ENCODE peak calls at places on chromosomes 12 and 14, in eight cellular contexts. U is NCI-H146; A is PC-3; M is lower leg skin; R is GM10248; J is frontal cortex; F is ACHN; B is activated naive CD8-positive, alpha-beta T cell treated with anti-CD3 and anti-CD28 coated beads, Interleukin-2, amount 50 U/mL, for 24 hours. W is an unnamed sample.

GRCh38 chr14:65333926-65334687 is 78.4 kb upstream of the FUT8 start:
- DNase-seq in J (no peak), R (no peak), F (no peak), M (peak; percentile 44), B (no peak), A (no peak), U (no peak), W (no peak)

GRCh38 chr14:74463697-74464096 is 29.4 kb downstream of the NPC2 start:
- DNase-seq in F (no peak), B (no peak), J (no peak), M (no peak), A (no peak), U (no peak), R (no peak), W (no peak)

GRCh38 chr14:53581497-53581896 is 375.1 kb downstream of the BMP4 start:
- DNase-seq in F (no peak), R (no peak), M (no peak), B (no peak), J (no peak), U (no peak), A (no peak), W (no peak)

GRCh38 chr14:78448483-78449094 is 278.4 kb downstream of the NRXN3 start:
- DNase-seq in J (peak; percentile 7), R (peak; percentile 67), B (peak; percentile 45), F (peak; percentile 45), U (peak; percentile 37), M (peak; percentile 16), A (peak; percentile 28), W (peak; percentile 11)

GRCh38 chr12:24728366-24728765 is 220.5 kb downstream of the BCAT1 start:
- DNase-seq in M (no peak), J (no peak), A (peak; percentile 11), R (peak; percentile 28), B (no peak), U (no peak), F (peak; percentile 57), W (no peak)

GRCh38 chr12:56591111-56591510 is 39.0 kb downstream of the BAZ2A start:
- DNase-seq in J (no peak), R (no peak), F (no peak), M (no peak), A (no peak), U (peak; percentile 91), B (no peak), W (no peak)

GRCh38 chr14:70640938-70641547 is 673 bp upstream of the TTC9 start:
- DNase-seq in U (peak; percentile 61), R (peak; percentile 72), F (peak; percentile 33), J (peak; percentile 32), M (no peak), B (peak; percentile 52), A (peak; percentile 69), W (peak; percentile 60)

GRCh38 chr12:42609605-42610004 is 20.1 kb upstream of the PRICKLE1 start:
- DNase-seq in J (no peak), A (peak; percentile 43), F (peak; percentile 28), U (no peak), R (no peak), M (no peak), B (no peak), W (no peak)

GRCh38 chr12:3777206-3777809 is 24.4 kb upstream of the CRACR2A start:
- DNase-seq in M (no peak), B (no peak), U (peak; percentile 68), J (no peak), R (peak; percentile 34), F (peak; percentile 69), A (peak; percentile 64), W (peak; percentile 20)

GRCh38 chr14:100902792-100903191 is 730 bp downstream of the RTL1 start:
- DNase-seq in B (no peak), J (no peak), A (no peak), M (no peak), F (no peak), U (no peak), R (no peak), W (no peak)

GRCh38 chr12:107251288-107251687 is 157.9 kb upstream of the CRY1 start:
- DNase-seq in M (no peak), J (no peak), B (no peak), A (no peak), F (no peak), U (no peak), R (no peak), W (no peak)

GRCh38 chr14:68476212-68476964 is 316.5 kb downstream of the ZFP36L1 start:
- DNase-seq in M (peak; percentile 86), A (peak; percentile 85), F (no peak), R (peak; percentile 54), B (no peak), U (no peak), J (no peak), W (peak; percentile 90)

GRCh38 chr12:132955094-132955932 is 793 bp downstream of the ZNF605 start:
- DNase-seq in B (peak; percentile 35), F (peak; percentile 8), M (no peak), J (peak; percentile 36), U (peak; percentile 41), A (peak; percentile 69), R (peak; percentile 52), W (peak; percentile 61)

GRCh38 chr12:29149691-29150382 is 759 bp downstream of the FAR2 start:
- DNase-seq in J (no peak), B (no peak), U (no peak), R (no peak), F (no peak), A (no peak), M (no peak), W (no peak)

GRCh38 chr12:28033538-28033915 is 61.0 kb upstream of the PTHLH start:
- DNase-seq in B (no peak), A (peak; percentile 96), F (no peak), J (no peak), U (no peak), R (no peak), M (no peak), W (no peak)